ENCODE peak calls at places on chromosomes 3 and 15, in nine cellular contexts. M, R, U, E, T, D, K, Z and C are unnamed samples.

GRCh38 chr3:73500321-73500720 is 124.4 kb downstream of the PDZRN3 start:
- DNase-seq in M (no peak), R (no peak), U (no peak), E (no peak), T (no peak), D (no peak), K (no peak), Z (peak; percentile 57), C (no peak)

GRCh38 chr3:32435911-32436815 is 44.5 kb downstream of the CMTM7 start:
- DNase-seq in M (no peak), R (no peak), U (peak; percentile 74), E (no peak), T (no peak), D (no peak), K (no peak), Z (no peak), C (no peak)

GRCh38 chr15:82532991-82533481 is 7.2 kb downstream of the RPS17 start:
- DNase-seq in M (no peak), R (no peak), U (no peak), E (no peak), T (peak; percentile 47), D (no peak), K (no peak), Z (no peak), C (no peak)

GRCh38 chr15:68289057-68289456 is 11.5 kb downstream of the FEM1B start:
- DNase-seq in M (peak; percentile 2), R (no peak), U (no peak), E (no peak), T (no peak), D (no peak), K (no peak), Z (no peak), C (no peak)

GRCh38 chr3:197519801-197520211 is 36.0 kb downstream of the BDH1 start:
- DNase-seq in M (no peak), R (no peak), U (no peak), E (no peak), T (peak; percentile 75), D (no peak), K (no peak), Z (no peak), C (no peak)

GRCh38 chr3:197349368-197349767 is 51.0 kb upstream of the DLG1 start:
- DNase-seq in M (no peak), R (no peak), U (no peak), E (no peak), T (peak; percentile 74), D (no peak), K (no peak), Z (peak; percentile 78), C (no peak)

GRCh38 chr3:179260949-179261765 is 10.2 kb upstream of the KCNMB3 start:
- DNase-seq in M (peak; percentile 16), R (peak; percentile 77), U (peak; percentile 77), E (peak; percentile 83), T (peak; percentile 88), D (peak; percentile 58), K (peak; percentile 85), Z (peak; percentile 68), C (peak; percentile 60)

GRCh38 chr15:89171136-89172072 is 50.0 kb downstream of the RLBP1 start:
- DNase-seq in M (peak; percentile 59), R (peak; percentile 50), U (peak; percentile 74), E (no peak), T (peak; percentile 94), D (peak; percentile 8), K (peak; percentile 41), Z (peak; percentile 55), C (no peak)

GRCh38 chr3:10646531-10647335 is 141.3 kb upstream of the ATP2B2 start:
- DNase-seq in M (no peak), R (no peak), U (no peak), E (no peak), T (no peak), D (no peak), K (no peak), Z (no peak), C (no peak)

DNA sequence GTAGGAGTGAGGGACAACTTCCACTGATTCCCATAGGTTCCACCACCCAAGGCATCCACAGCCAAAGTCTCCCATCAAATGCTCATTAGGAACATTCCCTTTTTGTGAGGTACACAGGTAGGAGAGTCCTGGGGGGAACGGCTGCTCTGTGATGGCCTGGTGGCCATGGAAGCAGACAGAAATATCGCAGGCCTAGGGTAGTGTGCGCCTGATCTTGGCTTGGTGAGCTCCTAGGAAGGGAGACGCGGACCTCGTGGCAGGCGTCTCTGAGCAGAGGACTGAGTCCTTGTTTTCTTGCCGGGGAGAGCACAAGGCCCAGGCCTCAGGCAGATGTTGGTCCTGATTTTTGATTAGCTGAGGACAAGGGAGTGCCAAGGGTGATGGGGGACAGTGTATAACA is 99.5 kb downstream of the SNRPN start:
- DNase-seq in M (no peak), R (no peak), U (no peak), E (no peak), T (peak; percentile 35), D (no peak), K (no peak), Z (no peak), C (no peak)
- H3K36me3 ChIP-seq in M (peaks cover 2% of the 10 kb centered on the region), R (peaks cover 11% of the 10 kb centered on the region), U (peaks cover 36% of the 10 kb centered on the region), E (peaks cover 100% of the 10 kb centered on the region), T (peaks cover 100% of the 10 kb centered on the region), D (peaks cover 78% of the 10 kb centered on the region), K (peaks cover 79% of the 10 kb centered on the region), Z (no peaks in the 10 kb centered on the region), C (peaks cover 17% of the 10 kb centered on the region)

GRCh38 chr3:129432671-129433070 is 4.2 kb upstream of the EFCAB12 start:
- DNase-seq in M (no peak), R (no peak), U (no peak), E (no peak), T (no peak), D (no peak), K (no peak), Z (no peak), C (no peak)

GRCh38 chr3:129434140-129434539 is 5.6 kb downstream of the MBD4 start:
- DNase-seq in M (no peak), R (no peak), U (no peak), E (no peak), T (no peak), D (no peak), K (no peak), Z (no peak), C (no peak)

GRCh38 chr3:129433565-129433964 is 5.1 kb upstream of the EFCAB12 start:
- DNase-seq in M (no peak), R (no peak), U (no peak), E (no peak), T (no peak), D (no peak), K (no peak), Z (no peak), C (no peak)

GRCh38 chr3:129432036-129432435 is 3.6 kb upstream of the EFCAB12 start:
- DNase-seq in M (no peak), R (no peak), U (no peak), E (no peak), T (no peak), D (no peak), K (no peak), Z (no peak), C (no peak)

DNA sequence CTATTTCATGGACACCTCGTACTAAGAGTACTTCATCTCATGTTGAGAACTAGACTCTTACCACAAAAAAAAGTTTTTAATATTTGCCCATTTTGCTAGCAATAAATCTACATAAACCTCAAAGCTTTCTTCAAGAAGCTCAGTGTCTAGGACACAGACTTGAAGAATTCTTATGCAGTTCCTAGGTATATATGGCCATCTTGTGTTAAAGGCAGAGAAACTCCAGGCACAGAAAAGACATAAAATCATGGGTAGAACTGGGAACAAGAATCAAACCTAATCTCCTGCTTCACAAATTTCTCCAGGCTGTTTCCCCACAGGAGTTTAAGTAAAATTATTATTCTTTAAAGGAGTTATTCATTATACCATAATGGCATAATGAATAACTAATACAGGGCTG is 4.4 kb downstream of the MBD4 start:
- DNase-seq in M (no peak), R (no peak), U (no peak), E (no peak), T (no peak), D (no peak), K (no peak), Z (no peak), C (no peak)
- H3K4me1 ChIP-seq in M (no peaks in the 10 kb centered on the region), R (peaks cover 7% of the 10 kb centered on the region), U (peaks cover 3% of the 10 kb centered on the region), E (peaks cover 62% of the 10 kb centered on the region), T (peaks cover 3% of the 10 kb centered on the region), D (no peaks in the 10 kb centered on the region), K (peaks cover 49% of the 10 kb centered on the region), Z (no peaks in the 10 kb centered on the region), C (peaks cover 10% of the 10 kb centered on the region)

GRCh38 chr3:42980209-42980608 is 1.1 kb downstream of the GASK1A start:
- DNase-seq in M (no peak), R (no peak), U (no peak), E (no peak), T (peak; percentile 66), D (no peak), K (no peak), Z (no peak), C (no peak)
- H3K4me3 ChIP-seq in M (peak overlapping the region; percentile 56), R (no peak overlapping the region), U (no peak overlapping the region), E (no peak overlapping the region), T (peak overlapping the region; percentile 83), D (no peak overlapping the region), K (no peak overlapping the region), Z (no peak overlapping the region), C (no peak overlapping the region)

GRCh38 chr3:154280161-154280560 is 44.1 kb downstream of the DHX36 start:
- DNase-seq in M (no peak), R (no peak), U (no peak), E (no peak), T (no peak), D (no peak), K (no peak), Z (no peak), C (no peak)

GRCh38 chr3:154290187-154290586 is 34.1 kb downstream of the DHX36 start:
- DNase-seq in M (no peak), R (no peak), U (no peak), E (no peak), T (no peak), D (no peak), K (no peak), Z (no peak), C (no peak)

DNA sequence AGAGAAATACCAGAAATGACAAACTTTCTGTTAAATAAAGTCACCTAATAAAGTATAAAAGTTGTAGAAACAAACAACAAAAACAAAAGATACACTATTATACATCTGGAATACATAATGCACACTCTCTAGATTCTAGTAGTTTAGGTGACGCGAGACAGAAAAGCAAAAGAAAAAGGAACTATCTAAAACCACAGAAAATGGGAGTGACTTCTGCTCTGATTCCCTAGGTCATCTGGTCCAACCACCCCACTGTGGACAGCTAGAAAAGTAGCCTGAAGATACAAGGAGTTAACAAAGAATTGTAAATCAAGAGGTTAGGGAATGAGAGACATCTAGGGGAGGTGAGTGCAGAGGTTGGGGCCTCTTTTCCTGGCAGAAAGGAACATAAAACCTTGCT is 39.1 kb downstream of the DHX36 start:
- DNase-seq in M (no peak), R (no peak), U (no peak), E (no peak), T (no peak), D (no peak), K (no peak), Z (no peak), C (no peak)
- H3K36me3 ChIP-seq in M (peaks cover 2% of the 10 kb centered on the region), R (no peaks in the 10 kb centered on the region), U (peaks cover 67% of the 10 kb centered on the region), E (peaks cover 94% of the 10 kb centered on the region), T (peaks cover 85% of the 10 kb centered on the region), D (peaks cover 44% of the 10 kb centered on the region), K (peaks cover 99% of the 10 kb centered on the region), Z (peaks cover 6% of the 10 kb centered on the region), C (peaks cover 11% of the 10 kb centered on the region)